ENCODE peak calls at places on chromosomes 1 and 21, in eight cellular contexts. One of them, this sample, is unnamed.

GRCh38 chr1:26959722-26960624 is at the start of gene KDF1:
- DNase-seq in SJSA1: no peak
- DNase-seq in adipocyte: no peak
- DNase-seq in psoas muscle: no peak
- DNase-seq in cardiac muscle cell: peak; percentile 39
- DNase-seq in heart left ventricle: no peak
- DNase-seq in adrenal gland: no peak
- DNase-seq in A673: no peak
- DNase-seq in this sample: no peak

GRCh38 chr1:209989525-209989924 is 51.5 kb downstream of the SYT14 start:
- DNase-seq in SJSA1: no peak
- DNase-seq in adipocyte: peak; percentile 77
- DNase-seq in psoas muscle: no peak
- DNase-seq in cardiac muscle cell: peak; percentile 8
- DNase-seq in heart left ventricle: no peak
- DNase-seq in adrenal gland: no peak
- DNase-seq in A673: peak; percentile 58
- DNase-seq in this sample: no peak

GRCh38 chr1:19635646-19636045 is 8.5 kb upstream of the NBL1 start:
- DNase-seq in SJSA1: no peak
- DNase-seq in adipocyte: no peak
- DNase-seq in psoas muscle: no peak
- DNase-seq in cardiac muscle cell: no peak
- DNase-seq in heart left ventricle: no peak
- DNase-seq in adrenal gland: peak; percentile 52
- DNase-seq in A673: no peak
- DNase-seq in this sample: peak; percentile 94

GRCh38 chr1:5099018-5099417 is 444.6 kb downstream of the AJAP1 start:
- DNase-seq in SJSA1: no peak
- DNase-seq in adipocyte: no peak
- DNase-seq in psoas muscle: no peak
- DNase-seq in cardiac muscle cell: no peak
- DNase-seq in heart left ventricle: no peak
- DNase-seq in adrenal gland: no peak
- DNase-seq in A673: no peak
- DNase-seq in this sample: no peak

GRCh38 chr1:104466068-104466467 is 716.4 kb downstream of the AMY1C start:
- DNase-seq in SJSA1: no peak
- DNase-seq in adipocyte: no peak
- DNase-seq in psoas muscle: no peak
- DNase-seq in cardiac muscle cell: no peak
- DNase-seq in heart left ventricle: no peak
- DNase-seq in adrenal gland: no peak
- DNase-seq in A673: no peak
- DNase-seq in this sample: no peak

GRCh38 chr1:200184196-200184595 is 156.7 kb downstream of the NR5A2 start:
- DNase-seq in SJSA1: peak; percentile 82
- DNase-seq in adipocyte: peak; percentile 91
- DNase-seq in psoas muscle: peak; percentile 92
- DNase-seq in cardiac muscle cell: no peak
- DNase-seq in heart left ventricle: peak; percentile 75
- DNase-seq in adrenal gland: peak; percentile 93
- DNase-seq in A673: peak; percentile 86
- DNase-seq in this sample: peak; percentile 84

GRCh38 chr1:15424146-15424667 is 14.0 kb upstream of the CTRC start:
- DNase-seq in SJSA1: no peak
- DNase-seq in adipocyte: no peak
- DNase-seq in psoas muscle: peak; percentile 22
- DNase-seq in cardiac muscle cell: no peak
- DNase-seq in heart left ventricle: no peak
- DNase-seq in adrenal gland: no peak
- DNase-seq in A673: no peak
- DNase-seq in this sample: no peak

GRCh38 chr1:11383553-11384169 is 95.3 kb upstream of the DISP3 start:
- DNase-seq in SJSA1: no peak
- DNase-seq in adipocyte: no peak
- DNase-seq in psoas muscle: no peak
- DNase-seq in cardiac muscle cell: no peak
- DNase-seq in heart left ventricle: no peak
- DNase-seq in adrenal gland: no peak
- DNase-seq in A673: no peak
- DNase-seq in this sample: no peak

GRCh38 chr1:174031099-174031498 is 8.9 kb upstream of the RC3H1 start:
- DNase-seq in SJSA1: no peak
- DNase-seq in adipocyte: no peak
- DNase-seq in psoas muscle: no peak
- DNase-seq in cardiac muscle cell: no peak
- DNase-seq in heart left ventricle: no peak
- DNase-seq in adrenal gland: no peak
- DNase-seq in A673: no peak
- DNase-seq in this sample: no peak

GRCh38 chr1:201511396-201511795 is 4.5 kb upstream of the CSRP1 start:
- DNase-seq in SJSA1: no peak
- DNase-seq in adipocyte: no peak
- DNase-seq in psoas muscle: no peak
- DNase-seq in cardiac muscle cell: no peak
- DNase-seq in heart left ventricle: no peak
- DNase-seq in adrenal gland: no peak
- DNase-seq in A673: peak; percentile 70
- DNase-seq in this sample: no peak

GRCh38 chr1:204885790-204886189 is 15.1 kb downstream of the NFASC start:
- DNase-seq in SJSA1: no peak
- DNase-seq in adipocyte: peak; percentile 39
- DNase-seq in psoas muscle: no peak
- DNase-seq in cardiac muscle cell: no peak
- DNase-seq in heart left ventricle: no peak
- DNase-seq in adrenal gland: no peak
- DNase-seq in A673: peak; percentile 12
- DNase-seq in this sample: no peak

GRCh38 chr1:243394610-243395490 is 139.0 kb downstream of the SDCCAG8 start:
- DNase-seq in SJSA1: no peak
- DNase-seq in adipocyte: no peak
- DNase-seq in psoas muscle: no peak
- DNase-seq in cardiac muscle cell: no peak
- DNase-seq in heart left ventricle: no peak
- DNase-seq in adrenal gland: no peak
- DNase-seq in A673: no peak
- DNase-seq in this sample: no peak

GRCh38 chr1:209349372-209350324 is 233.9 kb upstream of the CAMK1G start:
- DNase-seq in SJSA1: no peak
- DNase-seq in adipocyte: no peak
- DNase-seq in psoas muscle: no peak
- DNase-seq in cardiac muscle cell: no peak
- DNase-seq in heart left ventricle: no peak
- DNase-seq in adrenal gland: no peak
- DNase-seq in A673: no peak
- DNase-seq in this sample: no peak

GRCh38 chr21:32868631-32869454 is 97.3 kb upstream of the PAXBP1 start:
- DNase-seq in SJSA1: no peak
- DNase-seq in adipocyte: no peak
- DNase-seq in psoas muscle: no peak
- DNase-seq in cardiac muscle cell: no peak
- DNase-seq in heart left ventricle: no peak
- DNase-seq in adrenal gland: no peak
- DNase-seq in A673: no peak
- DNase-seq in this sample: no peak

GRCh38 chr1:113197662-113198330 is 124.8 kb downstream of the LRIG2 start:
- DNase-seq in SJSA1: no peak
- DNase-seq in adipocyte: no peak
- DNase-seq in psoas muscle: no peak
- DNase-seq in cardiac muscle cell: no peak
- DNase-seq in heart left ventricle: no peak
- DNase-seq in adrenal gland: no peak
- DNase-seq in A673: no peak
- DNase-seq in this sample: no peak

GRCh38 chr1:81812712-81813111 is 12.0 kb downstream of the ADGRL2 start:
- DNase-seq in SJSA1: no peak
- DNase-seq in adipocyte: no peak
- DNase-seq in psoas muscle: no peak
- DNase-seq in cardiac muscle cell: peak; percentile 13
- DNase-seq in heart left ventricle: no peak
- DNase-seq in adrenal gland: no peak
- DNase-seq in A673: no peak
- DNase-seq in this sample: no peak

GRCh38 chr1:204255225-204255624 is 41.4 kb upstream of the GOLT1A start:
- DNase-seq in SJSA1: no peak
- DNase-seq in adipocyte: no peak
- DNase-seq in psoas muscle: no peak
- DNase-seq in cardiac muscle cell: no peak
- DNase-seq in heart left ventricle: no peak
- DNase-seq in adrenal gland: no peak
- DNase-seq in A673: peak; percentile 94
- DNase-seq in this sample: no peak

GRCh38 chr1:209825591-209826433 is 2.0 kb upstream of the UTP25 start:
- DNase-seq in SJSA1: no peak
- DNase-seq in adipocyte: no peak
- DNase-seq in psoas muscle: no peak
- DNase-seq in cardiac muscle cell: no peak
- DNase-seq in heart left ventricle: no peak
- DNase-seq in adrenal gland: no peak
- DNase-seq in A673: no peak
- DNase-seq in this sample: no peak

GRCh38 chr1:150650193-150650592 is 20.8 kb upstream of the ENSA start:
- DNase-seq in SJSA1: no peak
- DNase-seq in adipocyte: no peak
- DNase-seq in psoas muscle: no peak
- DNase-seq in cardiac muscle cell: no peak
- DNase-seq in heart left ventricle: no peak
- DNase-seq in adrenal gland: no peak
- DNase-seq in A673: no peak
- DNase-seq in this sample: no peak

GRCh38 chr1:229117664-229118300 is 153.1 kb upstream of the RAB4A start:
- DNase-seq in SJSA1: no peak
- DNase-seq in adipocyte: no peak
- DNase-seq in psoas muscle: peak; percentile 62
- DNase-seq in cardiac muscle cell: no peak
- DNase-seq in heart left ventricle: peak; percentile 36
- DNase-seq in adrenal gland: peak; percentile 79
- DNase-seq in A673: no peak
- DNase-seq in this sample: peak; percentile 78

GRCh38 chr1:58814251-58815068 is 30.6 kb upstream of the JUN start:
- DNase-seq in SJSA1: peak; percentile 83
- DNase-seq in adipocyte: no peak
- DNase-seq in psoas muscle: peak; percentile 79
- DNase-seq in cardiac muscle cell: no peak
- DNase-seq in heart left ventricle: peak; percentile 63
- DNase-seq in adrenal gland: peak; percentile 68
- DNase-seq in A673: no peak
- DNase-seq in this sample: no peak

GRCh38 chr1:35530168-35530567 is 27.0 kb downstream of the KIAA0319L start:
- DNase-seq in SJSA1: no peak
- DNase-seq in adipocyte: no peak
- DNase-seq in psoas muscle: no peak
- DNase-seq in cardiac muscle cell: no peak
- DNase-seq in heart left ventricle: no peak
- DNase-seq in adrenal gland: no peak
- DNase-seq in A673: no peak
- DNase-seq in this sample: no peak
- H3K9me3 ChIP-seq in SJSA1: no peaks in the 10 kb centered on the region
- H3K9me3 ChIP-seq in adipocyte: peaks cover 3% of the 10 kb centered on the region
- H3K9me3 ChIP-seq in psoas muscle: no peaks in the 10 kb centered on the region
- H3K9me3 ChIP-seq in cardiac muscle cell: no peaks in the 10 kb centered on the region
- H3K9me3 ChIP-seq in heart left ventricle: no peaks in the 10 kb centered on the region
- H3K9me3 ChIP-seq in adrenal gland: no peaks in the 10 kb centered on the region
- H3K9me3 ChIP-seq in A673: peaks cover 22% of the 10 kb centered on the region
- H3K9me3 ChIP-seq in this sample: peaks cover 24% of the 10 kb centered on the region

GRCh38 chr21:39349211-39350093 is 564 bp upstream of the HMGN1 start:
- DNase-seq in SJSA1: peak; percentile 95
- DNase-seq in adipocyte: peak; percentile 98
- DNase-seq in psoas muscle: peak; percentile 96
- DNase-seq in cardiac muscle cell: peak; percentile 99
- DNase-seq in heart left ventricle: peak; percentile 97
- DNase-seq in adrenal gland: peak; percentile 97
- DNase-seq in A673: peak; percentile 98
- DNase-seq in this sample: peak; percentile 97

GRCh38 chr21:39350094-39351006 is 1.5 kb upstream of the HMGN1 start:
- DNase-seq in SJSA1: no peak
- DNase-seq in adipocyte: no peak
- DNase-seq in psoas muscle: no peak
- DNase-seq in cardiac muscle cell: no peak
- DNase-seq in heart left ventricle: no peak
- DNase-seq in adrenal gland: no peak
- DNase-seq in A673: no peak
- DNase-seq in this sample: no peak

GRCh38 chr21:39348040-39348354 is 891 bp downstream of the HMGN1 start:
- DNase-seq in SJSA1: no peak
- DNase-seq in adipocyte: no peak
- DNase-seq in psoas muscle: no peak
- DNase-seq in cardiac muscle cell: no peak
- DNase-seq in heart left ventricle: no peak
- DNase-seq in adrenal gland: no peak
- DNase-seq in A673: no peak
- DNase-seq in this sample: no peak

GRCh38 chr21:39347537-39347936 is 1.4 kb downstream of the HMGN1 start:
- DNase-seq in SJSA1: no peak
- DNase-seq in adipocyte: peak; percentile 36
- DNase-seq in psoas muscle: no peak
- DNase-seq in cardiac muscle cell: no peak
- DNase-seq in heart left ventricle: no peak
- DNase-seq in adrenal gland: no peak
- DNase-seq in A673: no peak
- DNase-seq in this sample: no peak

GRCh38 chr21:39348355-39349210 is at the start of gene HMGN1:
- DNase-seq in SJSA1: peak; percentile 90
- DNase-seq in adipocyte: peak; percentile 95
- DNase-seq in psoas muscle: peak; percentile 87
- DNase-seq in cardiac muscle cell: peak; percentile 93
- DNase-seq in heart left ventricle: peak; percentile 90
- DNase-seq in adrenal gland: peak; percentile 84
- DNase-seq in A673: peak; percentile 95
- DNase-seq in this sample: peak; percentile 94
- H3K4me3 ChIP-seq in SJSA1: peak within 1 kb of the TSS; percentile 97
- H3K4me3 ChIP-seq in adipocyte: peak within 1 kb of the TSS; percentile 96
- H3K4me3 ChIP-seq in psoas muscle: peak within 1 kb of the TSS; percentile 88
- H3K4me3 ChIP-seq in cardiac muscle cell: peak within 1 kb of the TSS; percentile 94
- H3K4me3 ChIP-seq in heart left ventricle: peak within 1 kb of the TSS; percentile 74
- H3K4me3 ChIP-seq in adrenal gland: peak within 1 kb of the TSS; percentile 62
- H3K4me3 ChIP-seq in A673: peak within 1 kb of the TSS; percentile 94
- H3K4me3 ChIP-seq in this sample: peak within 1 kb of the TSS; percentile 94

DNA sequence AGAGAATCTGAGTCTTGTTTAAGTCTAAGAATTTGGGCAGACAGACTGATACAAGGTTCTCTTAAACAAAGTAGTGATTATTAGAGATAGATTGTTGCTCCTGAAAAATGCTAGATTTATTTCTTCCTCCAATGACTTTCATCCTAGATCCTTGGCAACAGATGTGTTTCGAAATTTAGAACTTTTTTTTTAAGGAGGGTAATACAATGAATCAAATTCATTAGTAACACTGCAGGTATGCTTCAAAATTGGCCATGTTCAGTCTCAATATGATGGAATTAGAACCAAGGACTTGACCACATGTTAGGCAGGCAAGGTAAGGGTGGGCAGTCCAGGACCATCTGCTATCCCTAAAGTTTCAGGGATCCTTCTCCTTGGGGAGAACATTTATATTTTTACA is 4.5 kb upstream of the LCE1F start:
- DNase-seq in SJSA1: no peak
- DNase-seq in adipocyte: no peak
- DNase-seq in psoas muscle: no peak
- DNase-seq in cardiac muscle cell: no peak
- DNase-seq in heart left ventricle: no peak
- DNase-seq in adrenal gland: no peak
- DNase-seq in A673: no peak
- DNase-seq in this sample: no peak
- H3K27me3 ChIP-seq in SJSA1: no peaks in the 10 kb centered on the region
- H3K27me3 ChIP-seq in adipocyte: no peaks in the 10 kb centered on the region
- H3K27me3 ChIP-seq in psoas muscle: no peaks in the 10 kb centered on the region
- H3K27me3 ChIP-seq in cardiac muscle cell: no peaks in the 10 kb centered on the region
- H3K27me3 ChIP-seq in heart left ventricle: no peaks in the 10 kb centered on the region
- H3K27me3 ChIP-seq in adrenal gland: no peaks in the 10 kb centered on the region
- H3K27me3 ChIP-seq in A673: peaks cover 3% of the 10 kb centered on the region
- H3K27me3 ChIP-seq in this sample: no peaks in the 10 kb centered on the region

GRCh38 chr21:44666401-44667320 is at the start of gene KRTAP12-2:
- DNase-seq in SJSA1: no peak
- DNase-seq in adipocyte: no peak
- DNase-seq in psoas muscle: no peak
- DNase-seq in cardiac muscle cell: no peak
- DNase-seq in heart left ventricle: no peak
- DNase-seq in adrenal gland: no peak
- DNase-seq in A673: no peak
- DNase-seq in this sample: peak; percentile 86
- H3K9me3 ChIP-seq in SJSA1: no peaks in the 10 kb centered on the region
- H3K9me3 ChIP-seq in adipocyte: peaks cover 25% of the 10 kb centered on the region
- H3K9me3 ChIP-seq in psoas muscle: no peaks in the 10 kb centered on the region
- H3K9me3 ChIP-seq in cardiac muscle cell: no peaks in the 10 kb centered on the region
- H3K9me3 ChIP-seq in heart left ventricle: peaks cover 6% of the 10 kb centered on the region
- H3K9me3 ChIP-seq in adrenal gland: no peaks in the 10 kb centered on the region
- H3K9me3 ChIP-seq in A673: peaks cover 16% of the 10 kb centered on the region
- H3K9me3 ChIP-seq in this sample: peaks cover 11% of the 10 kb centered on the region